ENCODE peak calls at places on chromosomes 4 and X, in ten cellular contexts. One of them, this sample, is unnamed.

GRCh38 chr4:16264798-16265197 is 38.5 kb upstream of the TAPT1 start:
- DNase-seq in endothelial cell: no peak
- DNase-seq in right lobe of liver: no peak
- DNase-seq in uterus: no peak
- DNase-seq in AG04449: no peak
- DNase-seq in H9: no peak
- DNase-seq in cardiac fibroblast: peak
- DNase-seq in brain microvascular endothelial cell: peak
- DNase-seq in natural killer cell: no peak
- DNase-seq in WTC11: no peak
- DNase-seq in this sample: peak

GRCh38 chr4:118086334-118086733 is 52.0 kb downstream of the NDST3 start:
- DNase-seq in endothelial cell: no peak
- DNase-seq in right lobe of liver: no peak
- DNase-seq in uterus: no peak
- DNase-seq in AG04449: peak
- DNase-seq in H9: no peak
- DNase-seq in cardiac fibroblast: peak
- DNase-seq in brain microvascular endothelial cell: no peak
- DNase-seq in natural killer cell: no peak
- DNase-seq in WTC11: no peak
- DNase-seq in this sample: peak

GRCh38 chrX:38628587-38628986 is 67.2 kb downstream of the TSPAN7 start:
- DNase-seq in endothelial cell: no peak
- DNase-seq in right lobe of liver: no peak
- DNase-seq in uterus: no peak
- DNase-seq in AG04449: no peak
- DNase-seq in H9: no peak
- DNase-seq in cardiac fibroblast: no peak
- DNase-seq in brain microvascular endothelial cell: no peak
- DNase-seq in natural killer cell: no peak
- DNase-seq in WTC11: no peak
- DNase-seq in this sample: no peak

GRCh38 chr4:106201373-106201772 is 114.6 kb downstream of the TBCK start:
- DNase-seq in endothelial cell: no peak
- DNase-seq in right lobe of liver: no peak
- DNase-seq in uterus: no peak
- DNase-seq in AG04449: no peak
- DNase-seq in H9: no peak
- DNase-seq in cardiac fibroblast: peak
- DNase-seq in brain microvascular endothelial cell: no peak
- DNase-seq in natural killer cell: no peak
- DNase-seq in WTC11: no peak
- DNase-seq in this sample: peak

GRCh38 chrX:15170927-15171326 is 99.0 kb downstream of the ASB9 start:
- DNase-seq in endothelial cell: no peak
- DNase-seq in right lobe of liver: no peak
- DNase-seq in uterus: no peak
- DNase-seq in AG04449: no peak
- DNase-seq in H9: no peak
- DNase-seq in cardiac fibroblast: no peak
- DNase-seq in brain microvascular endothelial cell: no peak
- DNase-seq in natural killer cell: no peak
- DNase-seq in WTC11: no peak
- DNase-seq in this sample: no peak

GRCh38 chr4:153060191-153060590 is 124.1 kb downstream of the FHDC1 start:
- DNase-seq in endothelial cell: no peak
- DNase-seq in right lobe of liver: no peak
- DNase-seq in uterus: no peak
- DNase-seq in AG04449: no peak
- DNase-seq in H9: no peak
- DNase-seq in cardiac fibroblast: no peak
- DNase-seq in brain microvascular endothelial cell: no peak
- DNase-seq in natural killer cell: no peak
- DNase-seq in WTC11: no peak
- DNase-seq in this sample: no peak

GRCh38 chr4:71110499-71110898 is 117.0 kb downstream of the DCK start:
- DNase-seq in endothelial cell: no peak
- DNase-seq in right lobe of liver: no peak
- DNase-seq in uterus: no peak
- DNase-seq in AG04449: no peak
- DNase-seq in H9: no peak
- DNase-seq in cardiac fibroblast: no peak
- DNase-seq in brain microvascular endothelial cell: no peak
- DNase-seq in natural killer cell: no peak
- DNase-seq in WTC11: no peak
- DNase-seq in this sample: no peak

GRCh38 chr4:10033191-10033881 is 12.0 kb upstream of the SLC2A9 start:
- DNase-seq in endothelial cell: peak
- DNase-seq in right lobe of liver: no peak
- DNase-seq in uterus: no peak
- DNase-seq in AG04449: no peak
- DNase-seq in H9: no peak
- DNase-seq in cardiac fibroblast: peak
- DNase-seq in brain microvascular endothelial cell: peak
- DNase-seq in natural killer cell: no peak
- DNase-seq in WTC11: no peak
- DNase-seq in this sample: no peak

GRCh38 chrX:40167240-40168182 is 69.8 kb upstream of the BCOR start:
- DNase-seq in endothelial cell: peak
- DNase-seq in right lobe of liver: peak
- DNase-seq in uterus: peak
- DNase-seq in AG04449: no peak
- DNase-seq in H9: peak
- DNase-seq in cardiac fibroblast: no peak
- DNase-seq in brain microvascular endothelial cell: no peak
- DNase-seq in natural killer cell: no peak
- DNase-seq in WTC11: peak
- DNase-seq in this sample: no peak

GRCh38 chr4:51858605-51859211 is 15.8 kb downstream of the DCUN1D4 start:
- DNase-seq in endothelial cell: no peak
- DNase-seq in right lobe of liver: no peak
- DNase-seq in uterus: no peak
- DNase-seq in AG04449: no peak
- DNase-seq in H9: no peak
- DNase-seq in cardiac fibroblast: peak
- DNase-seq in brain microvascular endothelial cell: no peak
- DNase-seq in natural killer cell: no peak
- DNase-seq in WTC11: no peak
- DNase-seq in this sample: peak

GRCh38 chrX:45788941-45789348 is 588.3 kb upstream of the DIPK2B start:
- DNase-seq in endothelial cell: no peak
- DNase-seq in right lobe of liver: no peak
- DNase-seq in uterus: no peak
- DNase-seq in AG04449: no peak
- DNase-seq in H9: no peak
- DNase-seq in cardiac fibroblast: peak
- DNase-seq in brain microvascular endothelial cell: no peak
- DNase-seq in natural killer cell: no peak
- DNase-seq in WTC11: no peak
- DNase-seq in this sample: no peak

GRCh38 chrX:23720117-23720677 is 22.9 kb downstream of the ACOT9 start:
- DNase-seq in endothelial cell: no peak
- DNase-seq in right lobe of liver: no peak
- DNase-seq in uterus: no peak
- DNase-seq in AG04449: no peak
- DNase-seq in H9: no peak
- DNase-seq in cardiac fibroblast: no peak
- DNase-seq in brain microvascular endothelial cell: no peak
- DNase-seq in natural killer cell: no peak
- DNase-seq in WTC11: no peak
- DNase-seq in this sample: no peak

GRCh38 chr4:153634737-153635353 is 49.2 kb upstream of the TLR2 start:
- DNase-seq in endothelial cell: no peak
- DNase-seq in right lobe of liver: no peak
- DNase-seq in uterus: no peak
- DNase-seq in AG04449: no peak
- DNase-seq in H9: no peak
- DNase-seq in cardiac fibroblast: peak
- DNase-seq in brain microvascular endothelial cell: no peak
- DNase-seq in natural killer cell: no peak
- DNase-seq in WTC11: no peak
- DNase-seq in this sample: no peak

DNA sequence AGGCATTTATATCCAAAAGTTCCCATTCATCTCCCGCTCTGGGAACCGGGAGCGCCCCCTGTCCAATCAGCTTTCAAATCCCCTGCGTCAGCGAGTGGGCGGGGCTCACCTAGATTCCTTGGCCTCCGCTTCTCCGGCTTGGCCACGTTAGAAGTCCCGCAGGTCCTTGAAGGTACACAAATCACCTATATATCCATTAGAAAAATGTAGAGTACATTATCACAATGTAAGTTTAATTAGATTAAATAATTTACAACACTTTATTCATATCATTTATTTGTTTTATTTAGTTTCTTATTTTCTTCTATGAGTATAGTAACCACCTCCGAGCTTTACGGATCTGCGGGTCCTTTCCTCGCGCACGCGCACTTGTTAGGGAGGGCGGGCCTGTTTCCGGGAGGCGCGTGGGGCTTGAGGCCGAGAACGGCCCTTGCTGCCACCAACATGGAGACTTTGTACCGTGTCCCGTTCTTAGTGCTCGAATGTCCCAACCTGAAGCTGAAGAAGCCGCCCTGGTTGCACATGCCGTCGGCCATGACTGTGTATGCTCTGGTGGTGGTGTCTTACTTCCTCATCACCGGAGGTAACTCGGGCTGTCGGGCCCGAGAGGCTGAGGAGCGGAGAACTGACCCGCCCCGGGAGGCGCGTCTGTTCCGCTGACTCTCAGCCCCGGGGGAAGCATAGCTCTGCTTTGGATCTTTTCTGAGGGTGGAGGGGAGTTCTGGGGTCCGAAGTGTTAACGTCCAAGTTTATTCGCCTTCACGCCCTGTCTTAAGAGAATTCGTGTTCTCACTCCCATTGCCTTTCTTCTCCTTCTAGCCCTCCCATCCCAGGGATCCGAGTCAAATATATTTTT is at the start of gene OSTC:
- DNase-seq in endothelial cell: peak
- DNase-seq in right lobe of liver: peak
- DNase-seq in uterus: peak
- DNase-seq in AG04449: peak
- DNase-seq in H9: peak
- DNase-seq in cardiac fibroblast: peak
- DNase-seq in brain microvascular endothelial cell: peak
- DNase-seq in natural killer cell: peak
- DNase-seq in WTC11: peak
- DNase-seq in this sample: peak
- TF ChIP-seq CTCF in endothelial cell: no peak
- TF ChIP-seq CTCF in right lobe of liver: peak
- TF ChIP-seq CTCF in uterus: no peak
- TF ChIP-seq CTCF in AG04449: peak
- TF ChIP-seq CTCF in H9: peak
- TF ChIP-seq CTCF in cardiac fibroblast: no peak
- TF ChIP-seq CTCF in brain microvascular endothelial cell: no peak
- TF ChIP-seq CTCF in natural killer cell: no peak
- TF ChIP-seq CTCF in WTC11: no peak
- TF ChIP-seq CTCF in this sample: peak

DNA sequence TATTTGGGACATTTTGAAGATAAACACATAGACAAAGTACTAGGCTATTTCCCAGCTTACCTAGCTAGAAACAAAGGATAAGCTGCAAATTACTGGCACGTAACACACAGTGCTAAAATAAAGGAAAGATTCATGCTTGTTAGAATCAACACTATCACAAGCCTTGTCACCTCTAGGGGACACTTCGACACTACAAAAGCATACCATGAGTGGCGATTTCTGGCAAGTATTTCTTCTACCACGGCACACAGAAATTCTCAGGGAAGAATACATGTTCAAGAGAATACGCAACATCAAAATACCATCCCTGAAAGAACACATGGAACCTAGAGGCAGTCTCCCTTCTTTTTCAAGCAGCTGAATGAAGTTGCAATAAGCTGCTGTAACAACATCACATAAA is 5.1 kb downstream of the MECP2 start:
- DNase-seq in endothelial cell: no peak
- DNase-seq in right lobe of liver: no peak
- DNase-seq in uterus: no peak
- DNase-seq in AG04449: no peak
- DNase-seq in H9: no peak
- DNase-seq in cardiac fibroblast: no peak
- DNase-seq in brain microvascular endothelial cell: no peak
- DNase-seq in natural killer cell: no peak
- DNase-seq in WTC11: no peak
- DNase-seq in this sample: no peak
- TF ChIP-seq CTCF in endothelial cell: no peak
- TF ChIP-seq CTCF in right lobe of liver: no peak
- TF ChIP-seq CTCF in uterus: no peak
- TF ChIP-seq CTCF in AG04449: no peak
- TF ChIP-seq CTCF in H9: no peak
- TF ChIP-seq CTCF in cardiac fibroblast: no peak
- TF ChIP-seq CTCF in brain microvascular endothelial cell: no peak
- TF ChIP-seq CTCF in natural killer cell: no peak
- TF ChIP-seq CTCF in WTC11: no peak
- TF ChIP-seq CTCF in this sample: no peak

DNA sequence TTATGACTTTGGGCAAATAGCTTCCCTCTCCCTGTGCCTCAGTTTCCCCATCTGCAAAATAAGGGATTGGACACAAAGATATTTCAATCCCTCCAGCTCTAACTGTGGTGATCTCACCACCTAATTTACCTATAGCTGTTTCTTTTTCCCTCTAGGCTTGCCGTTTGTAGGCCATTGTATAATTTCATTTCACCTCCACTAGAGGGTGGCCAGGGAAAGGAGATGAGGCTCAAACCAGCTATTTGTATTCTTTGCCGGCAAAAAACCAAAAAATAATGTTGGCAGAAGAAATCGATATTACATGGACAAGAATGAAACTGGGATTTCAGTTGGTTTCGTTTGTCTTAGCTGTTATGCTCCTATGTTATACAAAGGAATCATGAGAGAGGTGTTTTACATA is 36.1 kb upstream of the DOCK11 start:
- DNase-seq in endothelial cell: peak
- DNase-seq in right lobe of liver: no peak
- DNase-seq in uterus: no peak
- DNase-seq in AG04449: no peak
- DNase-seq in H9: no peak
- DNase-seq in cardiac fibroblast: peak
- DNase-seq in brain microvascular endothelial cell: peak
- DNase-seq in natural killer cell: no peak
- DNase-seq in WTC11: no peak
- DNase-seq in this sample: peak
- TF ChIP-seq CTCF in endothelial cell: peak
- TF ChIP-seq CTCF in right lobe of liver: peak
- TF ChIP-seq CTCF in uterus: peak
- TF ChIP-seq CTCF in AG04449: peak
- TF ChIP-seq CTCF in H9: peak
- TF ChIP-seq CTCF in cardiac fibroblast: peak
- TF ChIP-seq CTCF in brain microvascular endothelial cell: peak
- TF ChIP-seq CTCF in natural killer cell: peak
- TF ChIP-seq CTCF in WTC11: no peak
- TF ChIP-seq CTCF in this sample: peak

DNA sequence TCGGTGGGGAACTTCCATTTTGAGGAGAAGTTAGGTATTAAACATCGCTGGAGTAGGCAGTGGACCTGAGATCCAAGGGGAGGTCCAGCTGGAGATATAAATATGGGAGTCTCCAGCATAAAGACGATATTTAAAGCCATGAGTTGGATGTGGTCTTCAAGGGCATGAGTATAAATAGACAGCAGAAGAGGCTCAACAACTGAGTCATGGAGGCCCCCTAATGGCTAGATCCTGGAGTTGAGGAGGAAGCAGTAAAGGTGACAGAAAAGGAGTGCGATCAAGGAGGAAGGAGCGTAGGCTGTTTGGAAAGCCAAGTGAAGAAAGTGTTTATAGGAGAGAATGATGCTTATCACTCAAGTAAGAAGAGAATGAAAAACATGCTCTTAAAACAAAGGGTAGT is 18.1 kb upstream of the APBB2 start:
- DNase-seq in endothelial cell: no peak
- DNase-seq in right lobe of liver: no peak
- DNase-seq in uterus: no peak
- DNase-seq in AG04449: no peak
- DNase-seq in H9: no peak
- DNase-seq in cardiac fibroblast: no peak
- DNase-seq in brain microvascular endothelial cell: peak
- DNase-seq in natural killer cell: no peak
- DNase-seq in WTC11: no peak
- DNase-seq in this sample: no peak
- TF ChIP-seq CTCF in endothelial cell: no peak
- TF ChIP-seq CTCF in right lobe of liver: no peak
- TF ChIP-seq CTCF in uterus: no peak
- TF ChIP-seq CTCF in AG04449: no peak
- TF ChIP-seq CTCF in H9: peak
- TF ChIP-seq CTCF in cardiac fibroblast: peak
- TF ChIP-seq CTCF in brain microvascular endothelial cell: peak
- TF ChIP-seq CTCF in natural killer cell: no peak
- TF ChIP-seq CTCF in WTC11: no peak
- TF ChIP-seq CTCF in this sample: no peak